ENCODE peak calls at places on chromosomes 1 and 21, in seven cellular contexts. O, Y, V, P, C, Q and K are unnamed samples.

GRCh38 chr1:213423041-213423440 is 372.0 kb downstream of the RPS6KC1 start:
- DNase-seq in V (no peak), C (no peak), P (no peak), Y (no peak), Q (no peak), O (no peak), K (no peak)

GRCh38 chr1:115717541-115717940 is 51.0 kb downstream of the CASQ2 start:
- DNase-seq in V (peak), Y (peak), O (no peak), P (peak), C (peak), Q (peak), K (no peak)

GRCh38 chr1:163307479-163308171 is 14.1 kb upstream of the NUF2 start:
- DNase-seq in P (no peak), C (no peak), V (no peak), O (no peak), Y (peak), Q (no peak), K (no peak)

GRCh38 chr1:20211511-20211931 is 25.2 kb upstream of the PLA2G2C start:
- DNase-seq in Y (no peak), P (no peak), C (no peak), V (no peak), O (no peak), Q (no peak), K (no peak)

GRCh38 chr1:210746024-210746423 is 387.9 kb downstream of the KCNH1 start:
- DNase-seq in O (no peak), C (no peak), Q (no peak), V (no peak), Y (no peak), P (no peak), K (no peak)

GRCh38 chr1:32748348-32748747 is 45.8 kb upstream of the SYNC start:
- DNase-seq in P (no peak), V (no peak), Y (no peak), Q (no peak), C (no peak), O (no peak), K (no peak)

GRCh38 chr1:39105061-39105840 is 79.1 kb downstream of the NDUFS5 start:
- DNase-seq in Q (peak), Y (peak), V (peak), P (peak), C (peak), O (no peak), K (peak)

GRCh38 chr1:100387209-100387608 is 34.9 kb downstream of the CDC14A start:
- DNase-seq in O (no peak), C (no peak), V (no peak), Q (no peak), Y (peak), P (no peak), K (no peak)

GRCh38 chr1:22406722-22407495 is 44.7 kb upstream of the ZBTB40 start:
- DNase-seq in P (no peak), Y (no peak), O (no peak), Q (no peak), C (no peak), V (no peak), K (no peak)

GRCh38 chr21:46096997-46097825 is 701 bp upstream of the COL6A2 start:
- DNase-seq in Q (peak), V (no peak), C (no peak), P (no peak), Y (no peak), O (no peak), K (peak)

GRCh38 chr1:29195875-29196274 is 14.2 kb upstream of the SRSF4 start:
- DNase-seq in Q (no peak), Y (no peak), C (no peak), V (no peak), O (no peak), P (no peak), K (no peak)

GRCh38 chr1:165696625-165697100 is 1.7 kb downstream of the ALDH9A1 start:
- DNase-seq in P (no peak), V (peak), O (no peak), Y (peak), Q (no peak), C (no peak), K (no peak)

GRCh38 chr1:18602533-18603211 is 28.0 kb upstream of the PAX7 start:
- DNase-seq in Q (no peak), V (no peak), Y (no peak), P (no peak), O (no peak), C (no peak), K (no peak)